ENCODE peak calls at places on chromosome 2, in six cellular contexts. B, L, X, P, V and O are unnamed samples.

GRCh38 chr2:188675391-188676011 is 298.7 kb upstream of the COL3A1 start:
- DNase-seq in X (peak; percentile 6), P (no peak), V (no peak), L (no peak), B (peak; percentile 63), O (no peak)

GRCh38 chr2:26692814-26693286 is 328 bp downstream of the KCNK3 start:
- DNase-seq in B (no peak), P (no peak), X (peak; percentile 58), V (no peak), L (peak; percentile 18), O (no peak)

GRCh38 chr2:95012881-95013550 is 12.5 kb upstream of the MAL start:
- DNase-seq in V (no peak), P (no peak), L (peak; percentile 74), B (no peak), X (no peak), O (no peak)

GRCh38 chr2:226187126-226187525 is 612.5 kb downstream of the IRS1 start:
- DNase-seq in V (no peak), X (no peak), P (no peak), B (no peak), L (no peak), O (no peak)

GRCh38 chr2:18630101-18630500 is 40.7 kb upstream of the NT5C1B start:
- DNase-seq in B (no peak), P (no peak), V (no peak), L (peak; percentile 35), X (no peak), O (no peak)

GRCh38 chr2:38301340-38301968 is 75.6 kb downstream of the ATL2 start:
- DNase-seq in X (no peak), V (no peak), L (no peak), P (no peak), B (no peak), O (no peak)

GRCh38 chr2:64766841-64767669 is 113.3 kb upstream of the SERTAD2 start:
- DNase-seq in X (no peak), V (no peak), B (peak; percentile 64), L (no peak), P (no peak), O (no peak)

GRCh38 chr2:152613235-152613634 is 104.0 kb downstream of the PRPF40A start:
- DNase-seq in B (no peak), V (no peak), P (no peak), L (no peak), X (no peak), O (no peak)

GRCh38 chr2:173719471-173719870 is 245.7 kb downstream of the SP3 start:
- DNase-seq in V (no peak), X (no peak), P (no peak), L (no peak), B (no peak), O (no peak)

GRCh38 chr2:3465844-3466481 is 53.4 kb downstream of the ADI1 start:
- DNase-seq in B (peak; percentile 82), P (no peak), L (peak; percentile 78), V (no peak), X (no peak), O (no peak)

GRCh38 chr2:127624321-127625145 is 21.4 kb upstream of the GPR17 start:
- DNase-seq in B (no peak), V (no peak), X (no peak), L (no peak), P (no peak), O (no peak)

GRCh38 chr2:134185639-134186038 is 68.2 kb upstream of the MGAT5 start:
- DNase-seq in X (no peak), B (no peak), L (no peak), V (no peak), P (no peak), O (no peak)

GRCh38 chr2:134181219-134181618 is 72.7 kb upstream of the MGAT5 start:
- DNase-seq in B (no peak), P (no peak), V (no peak), X (no peak), L (peak; percentile 88), O (no peak)

GRCh38 chr2:134189009-134189717 is 64.7 kb upstream of the MGAT5 start:
- DNase-seq in V (no peak), B (no peak), L (peak; percentile 96), P (no peak), X (no peak), O (no peak)

GRCh38 chr2:134178109-134178877 is 75.6 kb upstream of the MGAT5 start:
- DNase-seq in X (no peak), P (no peak), V (no peak), L (peak; percentile 26), B (no peak), O (no peak)

DNA sequence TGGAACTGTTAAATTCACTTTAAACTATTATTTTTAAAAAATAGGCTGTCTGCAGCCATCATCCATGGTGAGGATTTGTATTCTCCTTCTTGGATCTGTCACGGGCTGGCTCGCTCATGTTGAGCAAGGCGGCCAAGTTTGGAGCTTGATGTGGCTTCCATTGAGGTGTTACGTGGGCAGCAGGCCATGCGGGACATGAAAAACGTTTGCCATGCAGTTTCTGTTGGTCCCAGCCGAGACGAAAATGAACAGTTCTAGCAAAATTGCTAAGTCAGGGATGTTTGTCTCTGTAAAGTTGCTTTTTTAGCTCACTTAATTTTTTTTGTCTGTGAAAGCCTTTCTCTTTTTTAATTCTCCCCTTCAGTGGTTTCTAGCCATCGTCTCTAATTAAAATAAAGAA is 70.2 kb upstream of the MGAT5 start:
- DNase-seq in B (no peak), L (no peak), X (no peak), V (no peak), P (no peak), O (no peak)
- H3K4me1 ChIP-seq in B (no peaks in the 10 kb centered on the region), L (peaks cover 18% of the 10 kb centered on the region), X (no peaks in the 10 kb centered on the region), V (peaks cover 2% of the 10 kb centered on the region), P (peaks cover 65% of the 10 kb centered on the region), O (no peaks in the 10 kb centered on the region)

GRCh38 chr2:233817305-233817980 is 36.9 kb downstream of the HJURP start:
- DNase-seq in B (no peak), X (no peak), L (no peak), V (no peak), P (no peak), O (no peak)
- H3K4me3 ChIP-seq in B (no peak overlapping the region), X (no peak overlapping the region), L (no peak overlapping the region), V (no peak overlapping the region), P (no peak overlapping the region), O (no peak overlapping the region)

DNA sequence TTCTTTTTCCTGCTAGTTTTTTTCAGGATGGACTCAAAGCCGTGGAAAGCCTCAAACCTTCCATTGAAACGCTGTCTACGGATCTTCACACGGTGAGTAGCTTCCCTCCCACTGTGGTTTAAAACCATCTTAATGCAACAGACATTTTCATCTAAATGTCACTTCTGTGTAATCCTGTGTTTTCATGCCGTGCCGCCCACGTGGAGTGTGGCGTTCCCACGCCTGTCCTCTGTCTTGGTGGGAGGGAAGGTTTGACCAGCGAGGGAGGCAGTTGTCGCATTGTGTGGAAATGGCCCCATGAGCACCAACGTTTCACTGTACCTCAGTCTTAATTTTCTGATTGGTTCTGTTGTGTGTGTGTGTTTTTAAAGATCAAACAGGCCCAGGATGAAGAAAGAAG is 88.6 kb downstream of the ITGB1BP1 start:
- DNase-seq in V (no peak), B (no peak), X (no peak), L (no peak), P (no peak), O (no peak)
- H3K4me1 ChIP-seq in V (peaks cover 2% of the 10 kb centered on the region), B (peaks cover 13% of the 10 kb centered on the region), X (no peaks in the 10 kb centered on the region), L (peaks cover 13% of the 10 kb centered on the region), P (peaks cover 8% of the 10 kb centered on the region), O (no peaks in the 10 kb centered on the region)

DNA sequence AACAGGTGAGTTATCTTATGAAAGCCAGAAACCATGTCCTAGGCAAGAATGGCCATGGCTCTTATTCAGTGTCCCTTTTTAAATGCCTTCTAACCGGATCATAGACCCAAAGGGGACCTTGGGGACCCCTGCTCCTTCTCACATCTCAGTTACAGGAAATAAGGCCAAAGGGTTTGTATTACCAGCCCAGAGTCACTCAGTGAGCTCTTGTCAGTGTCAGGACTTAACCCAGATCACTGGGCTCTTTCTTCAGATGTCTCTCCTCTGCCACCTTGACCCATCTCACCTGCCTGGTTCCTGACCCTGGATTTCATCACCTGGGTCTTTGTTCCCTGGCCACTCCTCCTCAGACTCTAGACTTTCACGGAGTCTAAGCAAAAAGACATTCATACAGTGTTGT is 556.7 kb downstream of the CMPK2 start:
- DNase-seq in L (no peak), P (no peak), V (no peak), X (no peak), B (no peak), O (no peak)
- H3K4me3 ChIP-seq in L (no peak overlapping the region), P (no peak overlapping the region), V (no peak overlapping the region), X (no peak overlapping the region), B (no peak overlapping the region), O (no peak overlapping the region)

GRCh38 chr2:36463365-36463764 is 107.8 kb downstream of the CRIM1 start:
- DNase-seq in B (no peak), V (no peak), P (no peak), X (no peak), L (no peak), O (no peak)
- H3K4me1 ChIP-seq in B (peaks cover 58% of the 10 kb centered on the region), V (peaks cover 8% of the 10 kb centered on the region), P (peaks cover 27% of the 10 kb centered on the region), X (peaks cover 4% of the 10 kb centered on the region), L (peaks cover 44% of the 10 kb centered on the region), O (no peaks in the 10 kb centered on the region)

GRCh38 chr2:238742066-238742465 is 105.8 kb upstream of the TWIST2 start:
- DNase-seq in B (no peak), X (no peak), L (no peak), P (no peak), V (no peak), O (no peak)
- H3K4me3 ChIP-seq in B (no peak overlapping the region), X (no peak overlapping the region), L (no peak overlapping the region), P (no peak overlapping the region), V (no peak overlapping the region), O (no peak overlapping the region)